ENCODE peak calls at places on chromosomes 7 and 10, in four cellular contexts. A is cardiac muscle cell; J is anterior cingulate cortex; N is activated naive CD8-positive, alpha-beta T cell treated with anti-CD3 and anti-CD28 coated beads, Interleukin-2, amount 10 ng/mL, durations not matched to agents 7 days and 5 days. E is an unnamed sample.
A peak's percentile ranks its signal among the peaks of the same experiment; 100 is the strongest.

GRCh38 chr7:29485376-29486190 is 78.1 kb upstream of the PRR15 start:
- DNase-seq in A (no peak), J (no peak), N (no peak), E (no peak)

GRCh38 chr10:131175891-131176290 is 135.6 kb downstream of the TCERG1L start:
- DNase-seq in A (no peak), J (no peak), N (no peak), E (no peak)

GRCh38 chr7:52413051-52413450 is 622.4 kb upstream of the POM121L12 start:
- DNase-seq in A (no peak), J (no peak), N (no peak), E (no peak)

GRCh38 chr7:99001482-99002145 is 123.3 kb downstream of the TRRAP start:
- DNase-seq in A (no peak), J (no peak), N (no peak), E (no peak)

GRCh38 chr7:106947244-106947728 is 82.2 kb downstream of the PIK3CG start:
- DNase-seq in A (peak; percentile 87), J (no peak), N (no peak), E (peak; percentile 58)

GRCh38 chr7:22934473-22935065 is 79.4 kb downstream of the HYCC1 start:
- DNase-seq in A (no peak), J (no peak), N (no peak), E (no peak)

GRCh38 chr7:76206633-76207032 is 4.9 kb downstream of the SRRM3 start:
- DNase-seq in A (no peak), J (no peak), N (no peak), E (no peak)

GRCh38 chr7:50730459-50731400 is 52.0 kb downstream of the GRB10 start:
- DNase-seq in A (no peak), J (no peak), N (no peak), E (no peak)

GRCh38 chr10:89167915-89168314 is 39.2 kb downstream of the CH25H start:
- DNase-seq in A (no peak), J (no peak), N (no peak), E (no peak)

GRCh38 chr10:63165249-63165648 is 32.1 kb downstream of the NRBF2 start:
- DNase-seq in A (no peak), J (no peak), N (no peak), E (no peak)

GRCh38 chr7:43872401-43873165 is 3.3 kb upstream of the MRPS24 start:
- DNase-seq in A (peak; percentile 7), J (no peak), N (no peak), E (no peak)

GRCh38 chr10:113128450-113129105 is 178.5 kb downstream of the TCF7L2 start:
- DNase-seq in A (no peak), J (no peak), N (no peak), E (no peak)

GRCh38 chr7:105678811-105679495 is 97.7 kb upstream of the EFCAB10 start:
- DNase-seq in A (no peak), J (peak; percentile 58), N (no peak), E (no peak)

GRCh38 chr10:33643042-33643441 is 308.6 kb upstream of the NRP1 start:
- DNase-seq in A (no peak), J (no peak), N (no peak), E (no peak)

GRCh38 chr10:51321968-51322367 is 247.7 kb downstream of the PRKG1 start:
- DNase-seq in A (no peak), J (no peak), N (no peak), E (no peak)

E was measured in SK-N-MC.